ENCODE peak calls at places on chromosomes 5 and 9, in nine cellular contexts. L is heart right ventricle, T is upper lobe of left lung, A is right lobe of liver, W is aorta, N is PC-3, D is mucosa of descending colon, Y is right cardiac atrium, K is psoas muscle. I is an unnamed sample.

GRCh38 chr9:35861161-35861897 is 8.9 kb downstream of the OR13J1 start:
- ATAC-seq in L (no peak), T (no peak), A (no peak), W (no peak), N (no peak), D (no peak), Y (no peak), K (no peak), I (no peak)

GRCh38 chr5:150126199-150126920 is 29.3 kb downstream of the PDGFRB start:
- ATAC-seq in L (no peak), T (no peak), A (no peak), W (no peak), N (no peak), D (no peak), Y (no peak), K (no peak), I (no peak)

GRCh38 chr9:75106856-75107255 is 18.5 kb downstream of the OSTF1 start:
- ATAC-seq in L (no peak), T (peak; percentile 49), A (no peak), W (no peak), N (no peak), D (no peak), Y (peak; percentile 47), K (no peak), I (peak; percentile 80)

GRCh38 chr5:179754024-179754423 is 21.4 kb downstream of the MAML1 start:
- ATAC-seq in L (no peak), T (no peak), A (no peak), W (no peak), N (no peak), D (no peak), Y (no peak), K (no peak), I (no peak)

GRCh38 chr5:32583582-32584232 is 1.6 kb upstream of the SUB1 start:
- ATAC-seq in L (no peak), T (no peak), A (no peak), W (no peak), N (no peak), D (no peak), Y (no peak), K (no peak), I (no peak)

GRCh38 chr5:172123269-172123692 is 64.7 kb downstream of the STK10 start:
- ATAC-seq in L (peak; percentile 91), T (peak; percentile 89), A (peak; percentile 69), W (peak; percentile 69), N (peak; percentile 90), D (peak; percentile 90), Y (peak; percentile 94), K (peak; percentile 51), I (peak; percentile 63)

GRCh38 chr5:131679911-131680310 is 44.9 kb upstream of the RAPGEF6 start:
- ATAC-seq in L (no peak), T (peak; percentile 68), A (no peak), W (peak; percentile 29), N (no peak), D (no peak), Y (no peak), K (no peak), I (peak; percentile 50)

GRCh38 chr5:143399616-143400540 is 3.6 kb downstream of the NR3C1 start:
- ATAC-seq in L (no peak), T (no peak), A (no peak), W (no peak), N (no peak), D (no peak), Y (no peak), K (no peak), I (no peak)

GRCh38 chr5:139389701-139390638 is at the start of gene MZB1:
- ATAC-seq in L (no peak), T (no peak), A (no peak), W (no peak), N (no peak), D (peak; percentile 2), Y (no peak), K (no peak), I (no peak)
- H3K4me1 ChIP-seq in L (peaks cover 58% of the 10 kb centered on the region), T (peaks cover 59% of the 10 kb centered on the region), A (no peaks in the 10 kb centered on the region), W (no peaks in the 10 kb centered on the region), N (peaks cover 20% of the 10 kb centered on the region), D (peaks cover 55% of the 10 kb centered on the region), Y (peaks cover 4% of the 10 kb centered on the region), K (peaks cover 41% of the 10 kb centered on the region), I (no peaks in the 10 kb centered on the region)

DNA sequence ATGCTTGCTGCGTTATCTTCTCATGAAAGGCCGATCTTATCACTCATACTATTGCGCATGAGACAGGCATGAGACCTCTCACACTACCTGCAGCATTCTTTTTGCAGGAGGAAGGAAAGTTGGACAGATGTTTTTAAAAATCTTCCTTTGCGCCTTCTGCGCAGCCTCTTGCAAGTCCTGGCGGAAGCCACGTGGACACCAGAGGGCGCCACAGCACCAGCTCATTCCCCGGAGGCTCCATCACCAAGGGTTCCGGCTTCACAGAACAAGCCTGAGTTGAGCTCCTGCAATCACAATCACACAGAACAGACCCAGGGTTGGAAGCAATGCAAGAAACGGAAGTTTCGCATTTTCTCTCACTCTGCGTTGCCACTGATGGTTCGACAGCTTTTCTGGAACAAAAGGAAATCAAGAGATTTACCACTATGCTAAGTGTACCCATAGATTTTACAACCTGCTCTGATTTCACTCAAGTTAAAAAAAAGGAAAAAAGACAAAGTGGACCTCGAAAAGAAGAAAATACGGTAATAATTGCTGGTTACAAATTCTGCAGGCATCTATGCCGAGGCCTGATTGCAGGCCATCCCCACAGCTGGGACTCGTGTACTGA is 304.8 kb upstream of the MSX2 start:
- ATAC-seq in L (peak; percentile 81), T (peak; percentile 94), A (peak; percentile 94), W (peak; percentile 91), N (peak; percentile 98), D (peak; percentile 87), Y (peak; percentile 94), K (peak; percentile 89), I (peak; percentile 89)
- H3K4me3 ChIP-seq in L (no peak overlapping the region), T (no peak overlapping the region), A (no peak overlapping the region), W (peak overlapping the region; percentile 10), N (peak overlapping the region; percentile 65), D (no peak overlapping the region), Y (no peak overlapping the region), K (peak overlapping the region; percentile 24), I (peak overlapping the region; percentile 15)

GRCh38 chr5:178236685-178237084 is 4.1 kb upstream of the PHYKPL start:
- ATAC-seq in L (no peak), T (no peak), A (peak; percentile 42), W (no peak), N (no peak), D (no peak), Y (no peak), K (peak; percentile 68), I (no peak)
- H3K4me1 ChIP-seq in L (peaks cover 39% of the 10 kb centered on the region), T (peaks cover 85% of the 10 kb centered on the region), A (peaks cover 19% of the 10 kb centered on the region), W (no peaks in the 10 kb centered on the region), N (peaks cover 12% of the 10 kb centered on the region), D (peaks cover 27% of the 10 kb centered on the region), Y (peaks cover 10% of the 10 kb centered on the region), K (peaks cover 47% of the 10 kb centered on the region), I (peaks cover 52% of the 10 kb centered on the region)

DNA sequence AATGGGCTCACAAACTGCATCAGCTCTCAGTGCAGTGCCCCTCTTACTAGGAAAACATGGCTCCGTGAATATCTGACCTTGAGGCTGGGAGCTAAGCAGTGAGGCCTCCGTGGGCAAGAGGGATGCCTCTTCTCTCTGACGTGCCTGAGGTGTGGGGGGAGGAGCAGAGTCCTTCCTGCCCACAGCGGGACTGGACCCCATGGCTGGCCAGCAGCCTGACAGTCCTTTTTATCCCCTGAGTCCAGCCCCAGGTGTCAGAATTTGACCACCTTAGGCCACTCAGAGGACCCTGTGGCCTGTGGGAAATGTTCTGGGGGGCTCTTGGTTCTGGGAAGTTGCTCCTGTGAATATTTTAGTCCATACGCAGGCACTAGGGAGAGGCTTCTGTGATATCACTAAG is 23.5 kb downstream of the ANGPTL2 start:
- ATAC-seq in L (peak; percentile 54), T (no peak), A (no peak), W (no peak), N (no peak), D (no peak), Y (peak; percentile 40), K (no peak), I (no peak)
- H3K4me3 ChIP-seq in L (no peak overlapping the region), T (no peak overlapping the region), A (no peak overlapping the region), W (no peak overlapping the region), N (no peak overlapping the region), D (no peak overlapping the region), Y (no peak overlapping the region), K (no peak overlapping the region), I (no peak overlapping the region)

DNA sequence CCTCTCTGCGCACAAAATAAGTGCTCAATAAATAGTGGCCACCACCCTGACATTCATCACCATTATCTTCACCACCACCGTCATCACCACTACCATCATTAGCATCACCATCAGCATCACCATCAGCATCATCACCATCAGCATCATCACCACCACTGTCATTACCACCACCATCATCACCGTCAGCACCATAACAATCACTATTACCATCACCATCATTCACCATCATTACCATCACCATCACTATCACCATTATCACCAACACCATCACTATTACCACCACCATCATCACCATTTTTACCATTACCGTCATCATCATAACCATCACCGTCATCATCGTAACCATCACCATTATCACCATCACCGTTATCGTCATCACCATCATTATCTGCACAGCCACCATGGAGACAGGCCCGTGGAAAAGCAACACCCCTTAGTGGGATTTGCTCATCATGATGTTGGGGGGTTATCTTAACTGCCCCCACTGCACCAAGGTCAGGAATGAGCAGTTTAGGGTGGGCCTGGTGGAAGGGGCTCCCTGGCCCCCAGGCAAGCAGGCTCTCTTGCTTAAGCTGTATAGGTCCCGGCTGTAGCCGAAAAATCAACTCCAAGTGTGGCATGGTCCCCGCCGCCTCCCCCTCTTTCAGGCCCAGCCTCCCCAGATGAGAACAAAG is 18.1 kb downstream of the AKNA start:
- ATAC-seq in L (no peak), T (no peak), A (no peak), W (no peak), N (no peak), D (no peak), Y (no peak), K (no peak), I (no peak)
- H3K4me1 ChIP-seq in L (peaks cover 18% of the 10 kb centered on the region), T (peaks cover 84% of the 10 kb centered on the region), A (peaks cover 11% of the 10 kb centered on the region), W (peaks cover 2% of the 10 kb centered on the region), N (peaks cover 50% of the 10 kb centered on the region), D (peaks cover 29% of the 10 kb centered on the region), Y (no peaks in the 10 kb centered on the region), K (no peaks in the 10 kb centered on the region), I (peaks cover 38% of the 10 kb centered on the region)

DNA sequence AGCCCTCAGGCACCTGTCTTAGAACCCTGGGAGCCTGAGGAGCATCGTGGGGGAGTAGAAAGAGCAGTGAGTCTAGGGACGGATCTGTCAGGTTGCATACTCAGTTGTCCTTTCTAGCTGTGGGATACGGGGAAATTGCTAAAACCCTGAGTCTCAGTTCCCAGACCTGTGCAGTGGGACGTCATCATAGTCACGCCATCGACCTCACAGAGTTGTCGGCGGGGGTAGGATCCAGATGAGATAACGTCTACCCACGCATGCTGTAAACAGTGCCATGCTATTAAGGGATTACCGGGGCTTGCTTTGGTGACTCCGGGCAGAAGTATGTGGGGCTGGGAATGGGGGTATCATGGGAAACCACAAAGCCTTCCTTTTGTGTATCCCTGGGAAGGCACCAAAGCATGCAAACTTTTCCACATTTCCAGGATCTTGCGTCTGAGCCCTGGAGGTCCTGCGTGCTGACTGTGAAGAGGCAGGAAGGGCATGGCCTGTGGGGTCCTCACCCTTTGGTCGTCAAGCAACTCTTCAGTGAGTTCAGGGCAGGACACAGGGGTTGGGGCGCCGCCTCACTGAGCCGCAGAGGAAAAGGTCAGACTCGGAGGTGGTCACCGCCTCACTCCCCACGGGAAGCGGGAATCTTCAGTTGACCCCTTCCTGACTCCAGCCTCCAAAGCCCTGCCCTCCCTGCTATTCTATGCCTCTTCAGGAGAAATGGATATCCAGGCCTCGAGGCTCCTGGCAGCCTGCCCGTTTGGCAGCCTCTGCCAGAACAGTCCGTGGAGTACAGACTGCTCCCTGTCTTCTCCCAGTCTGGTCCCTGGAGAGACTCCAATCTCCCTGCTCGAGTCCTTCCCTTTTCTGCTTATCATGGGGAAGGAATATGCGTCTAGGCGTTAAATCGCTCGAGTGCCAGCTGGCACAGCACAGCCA is 186.8 kb upstream of the KLF9 start:
- ATAC-seq in L (peak; percentile 95), T (peak; percentile 85), A (peak; percentile 87), W (peak; percentile 89), N (no peak), D (peak; percentile 77), Y (peak; percentile 94), K (peak; percentile 91), I (peak; percentile 87)
- H3K4me3 ChIP-seq in L (no peak overlapping the region), T (no peak overlapping the region), A (peak overlapping the region; percentile 3), W (no peak overlapping the region), N (no peak overlapping the region), D (no peak overlapping the region), Y (no peak overlapping the region), K (peak overlapping the region; percentile 58), I (peak overlapping the region; percentile 29)

I was measured in gastroesophageal sphincter.